ENCODE peak calls at places on chromosome 14, in four cellular contexts. One of them, this sample, is unnamed.

GRCh38 chr14:51430600-51430999 is 190.6 kb downstream of the TMX1 start:
- DNase-seq in brain microvascular endothelial cell: no peak
- DNase-seq in H1: no peak
- DNase-seq in cardiac muscle cell: no peak
- DNase-seq in this sample: peak

GRCh38 chr14:77183896-77184295 is 2.3 kb downstream of the TMEM63C start:
- DNase-seq in cardiac muscle cell: no peak
- DNase-seq in H1: no peak
- DNase-seq in brain microvascular endothelial cell: no peak
- DNase-seq in this sample: no peak

GRCh38 chr14:99560946-99561683 is 42.9 kb downstream of the CCDC85C start:
- DNase-seq in cardiac muscle cell: no peak
- DNase-seq in H1: no peak
- DNase-seq in brain microvascular endothelial cell: no peak
- DNase-seq in this sample: no peak

GRCh38 chr14:88554458-88555286 is at the start of gene PTPN21:
- DNase-seq in cardiac muscle cell: peak
- DNase-seq in brain microvascular endothelial cell: peak
- DNase-seq in H1: peak
- DNase-seq in this sample: peak

GRCh38 chr14:22427771-22428228 is 161.2 kb downstream of the DAD1 start:
- DNase-seq in cardiac muscle cell: no peak
- DNase-seq in brain microvascular endothelial cell: peak
- DNase-seq in H1: no peak
- DNase-seq in this sample: peak

GRCh38 chr14:96584199-96584906 is 82.2 kb downstream of the PAPOLA start:
- DNase-seq in brain microvascular endothelial cell: no peak
- DNase-seq in H1: peak
- DNase-seq in cardiac muscle cell: peak
- DNase-seq in this sample: no peak

GRCh38 chr14:68379510-68380303 is 413.2 kb downstream of the ZFP36L1 start:
- DNase-seq in H1: no peak
- DNase-seq in cardiac muscle cell: no peak
- DNase-seq in brain microvascular endothelial cell: no peak
- DNase-seq in this sample: peak

GRCh38 chr14:91417134-91417982 is at the start of gene CCDC88C:
- DNase-seq in H1: peak
- DNase-seq in brain microvascular endothelial cell: no peak
- DNase-seq in cardiac muscle cell: peak
- DNase-seq in this sample: no peak

GRCh38 chr14:85195872-85196477 is 334.0 kb upstream of the FLRT2 start:
- DNase-seq in cardiac muscle cell: no peak
- DNase-seq in brain microvascular endothelial cell: peak
- DNase-seq in H1: no peak
- DNase-seq in this sample: peak

GRCh38 chr14:74524076-74524812 is 30.7 kb downstream of the ISCA2 start:
- DNase-seq in cardiac muscle cell: no peak
- DNase-seq in H1: no peak
- DNase-seq in brain microvascular endothelial cell: no peak
- DNase-seq in this sample: peak

GRCh38 chr14:33259764-33260163 is 321.1 kb downstream of the NPAS3 start:
- DNase-seq in H1: no peak
- DNase-seq in brain microvascular endothelial cell: no peak
- DNase-seq in cardiac muscle cell: no peak
- DNase-seq in this sample: no peak

GRCh38 chr14:102579696-102580551 is 12.5 kb upstream of the RCOR1 start:
- DNase-seq in H1: no peak
- DNase-seq in cardiac muscle cell: no peak
- DNase-seq in brain microvascular endothelial cell: peak
- DNase-seq in this sample: peak

GRCh38 chr14:38751459-38751858 is 351.6 kb downstream of the SEC23A start:
- DNase-seq in cardiac muscle cell: no peak
- DNase-seq in H1: no peak
- DNase-seq in brain microvascular endothelial cell: no peak
- DNase-seq in this sample: no peak
- H3K4me3 ChIP-seq in cardiac muscle cell: no peak
- H3K4me3 ChIP-seq in H1: no peak
- H3K4me3 ChIP-seq in brain microvascular endothelial cell: no peak
- H3K4me3 ChIP-seq in this sample: no peak

GRCh38 chr14:60163741-60164140 is 1.5 kb downstream of the DHRS7 start:
- DNase-seq in H1: no peak
- DNase-seq in brain microvascular endothelial cell: no peak
- DNase-seq in cardiac muscle cell: no peak
- DNase-seq in this sample: no peak

GRCh38 chr14:60164404-60164716 is 838 bp downstream of the DHRS7 start:
- DNase-seq in H1: no peak
- DNase-seq in cardiac muscle cell: no peak
- DNase-seq in brain microvascular endothelial cell: no peak
- DNase-seq in this sample: no peak

GRCh38 chr14:60166144-60166543 is 946 bp upstream of the DHRS7 start:
- DNase-seq in cardiac muscle cell: no peak
- DNase-seq in H1: no peak
- DNase-seq in brain microvascular endothelial cell: no peak
- DNase-seq in this sample: no peak

GRCh38 chr14:60165547-60165876 is 314 bp upstream of the DHRS7 start:
- DNase-seq in brain microvascular endothelial cell: no peak
- DNase-seq in cardiac muscle cell: no peak
- DNase-seq in H1: no peak
- DNase-seq in this sample: no peak

DNA sequence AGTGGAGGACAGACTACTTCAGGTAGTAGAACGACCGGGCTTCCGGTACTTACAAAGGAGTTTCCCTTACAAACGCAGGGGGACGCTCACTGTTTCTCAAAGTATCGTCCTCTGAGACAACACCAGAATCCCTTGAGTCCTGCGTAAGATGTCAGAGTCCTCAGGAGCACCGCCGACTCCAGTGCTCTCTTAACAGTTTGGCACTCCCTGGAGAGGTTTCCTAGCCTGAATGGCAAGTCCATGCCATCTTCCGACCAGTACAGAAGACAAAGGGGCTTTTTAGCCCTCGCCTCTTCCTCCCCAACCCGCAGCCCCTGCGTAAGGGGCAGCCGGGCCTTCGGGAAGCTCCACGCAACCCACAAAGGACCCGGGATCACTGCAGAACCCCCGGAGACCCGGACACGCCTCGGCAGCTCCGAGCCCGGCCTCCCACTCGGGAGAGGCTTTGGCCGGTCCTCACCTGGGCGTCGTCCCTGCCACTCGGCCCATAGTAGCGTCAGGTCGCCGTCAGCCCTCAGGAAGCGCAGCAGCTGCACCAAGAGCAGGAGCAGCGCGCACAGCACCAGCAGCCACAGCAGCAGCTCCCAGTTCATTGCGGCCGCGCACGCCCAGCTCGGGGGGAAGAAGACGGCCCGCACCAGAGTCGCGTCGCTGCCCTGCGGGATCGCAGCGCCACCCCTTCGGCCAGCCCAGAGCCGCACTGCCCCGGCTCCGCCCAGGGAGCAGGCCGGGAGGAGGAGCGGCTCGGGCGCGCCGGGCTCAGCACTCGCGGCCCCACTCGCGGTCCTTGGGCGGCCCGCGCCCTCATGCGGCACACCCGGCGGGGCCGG is at the start of gene DHRS7:
- DNase-seq in cardiac muscle cell: peak
- DNase-seq in brain microvascular endothelial cell: peak
- DNase-seq in H1: peak
- DNase-seq in this sample: peak
- TF ChIP-seq CTCF in cardiac muscle cell: peak
- TF ChIP-seq CTCF in brain microvascular endothelial cell: peak
- TF ChIP-seq CTCF in H1: no peak
- TF ChIP-seq CTCF in this sample: peak

DNA sequence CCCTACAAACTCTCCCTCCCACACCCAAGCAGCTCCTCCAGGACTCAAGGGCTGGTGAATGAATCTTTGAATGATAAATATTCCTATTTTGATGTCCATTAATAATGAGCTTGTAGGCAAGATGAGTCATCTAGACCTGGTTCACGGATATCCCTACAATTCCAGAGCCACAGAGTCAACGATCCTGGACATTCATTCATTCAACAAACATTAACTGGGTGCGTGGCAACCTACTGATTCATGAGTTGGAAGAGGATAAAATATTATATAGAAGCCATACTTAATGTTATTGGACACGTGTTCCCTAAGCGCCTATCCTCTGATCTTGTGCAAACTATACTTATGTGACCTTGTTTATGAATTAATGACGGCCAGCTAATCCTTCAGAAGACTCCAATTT is 420 bp upstream of the OTUB2 start:
- DNase-seq in brain microvascular endothelial cell: no peak
- DNase-seq in H1: no peak
- DNase-seq in cardiac muscle cell: no peak
- DNase-seq in this sample: no peak
- H3K4me3 ChIP-seq in brain microvascular endothelial cell: peak
- H3K4me3 ChIP-seq in H1: no peak
- H3K4me3 ChIP-seq in cardiac muscle cell: no peak
- H3K4me3 ChIP-seq in this sample: no peak

GRCh38 chr14:98175436-98175835 is 1096.6 kb downstream of the BCL11B start:
- DNase-seq in cardiac muscle cell: no peak
- DNase-seq in H1: no peak
- DNase-seq in brain microvascular endothelial cell: no peak
- DNase-seq in this sample: no peak
- TF ChIP-seq CTCF in cardiac muscle cell: no peak
- TF ChIP-seq CTCF in H1: no peak
- TF ChIP-seq CTCF in brain microvascular endothelial cell: no peak
- TF ChIP-seq CTCF in this sample: no peak

DNA sequence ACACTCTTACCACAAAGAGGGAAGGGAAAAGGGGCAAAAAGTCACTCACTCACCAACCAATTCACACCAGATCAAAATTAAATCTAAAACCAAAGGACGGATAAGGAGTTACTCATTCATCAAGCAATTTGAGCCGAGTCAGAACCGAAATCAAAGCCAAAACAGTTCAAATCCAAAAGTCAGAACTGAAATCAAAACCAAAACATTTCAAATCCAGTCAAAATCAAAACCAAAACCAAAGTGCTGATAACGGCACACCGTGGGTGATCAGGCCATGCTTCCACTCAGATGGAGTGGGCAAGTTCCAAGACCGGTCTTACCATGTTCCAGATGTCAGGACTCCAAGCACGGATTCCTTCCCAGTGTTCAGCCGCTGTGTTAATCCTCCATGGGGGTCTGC is 139.5 kb downstream of the SLC38A6 start:
- DNase-seq in cardiac muscle cell: no peak
- DNase-seq in brain microvascular endothelial cell: no peak
- DNase-seq in H1: no peak
- DNase-seq in this sample: no peak
- H3K4me3 ChIP-seq in cardiac muscle cell: no peak
- H3K4me3 ChIP-seq in brain microvascular endothelial cell: no peak
- H3K4me3 ChIP-seq in H1: no peak
- H3K4me3 ChIP-seq in this sample: no peak

This sample was measured in AG10803.